ENCODE peak calls at places on chromosomes 16 and 17, in seven cellular contexts. One of them, this sample, is unnamed. For H3K9me3, the result is how much of the 10 kb centered on the place peaks cover.

GRCh38 chr16:21159281-21159951 is 942 bp downstream of the LDAF1 start:
- DNase-seq in GM12878: no peak
- DNase-seq in sigmoid colon: peak
- DNase-seq in SK-N-SH: peak
- DNase-seq in HCT116: no peak
- DNase-seq in stomach: peak
- DNase-seq in esophagus muscularis mucosa: no peak
- DNase-seq in this sample: peak

GRCh38 chr16:85759136-85759535 is 8.2 kb upstream of the C16orf74 start:
- DNase-seq in GM12878: no peak
- DNase-seq in sigmoid colon: no peak
- DNase-seq in SK-N-SH: no peak
- DNase-seq in HCT116: no peak
- DNase-seq in stomach: no peak
- DNase-seq in esophagus muscularis mucosa: no peak
- DNase-seq in this sample: no peak

GRCh38 chr17:57284984-57285646 is 28.8 kb downstream of the MSI2 start:
- DNase-seq in GM12878: peak
- DNase-seq in sigmoid colon: no peak
- DNase-seq in SK-N-SH: no peak
- DNase-seq in HCT116: no peak
- DNase-seq in stomach: no peak
- DNase-seq in esophagus muscularis mucosa: no peak
- DNase-seq in this sample: no peak

GRCh38 chr17:80539022-80539421 is 5.6 kb upstream of the RPTOR start:
- DNase-seq in GM12878: no peak
- DNase-seq in sigmoid colon: no peak
- DNase-seq in SK-N-SH: no peak
- DNase-seq in HCT116: no peak
- DNase-seq in stomach: no peak
- DNase-seq in esophagus muscularis mucosa: no peak
- DNase-seq in this sample: no peak

GRCh38 chr17:64358261-64358788 is 32.3 kb downstream of the PECAM1 start:
- DNase-seq in GM12878: no peak
- DNase-seq in sigmoid colon: peak
- DNase-seq in SK-N-SH: no peak
- DNase-seq in HCT116: no peak
- DNase-seq in stomach: no peak
- DNase-seq in esophagus muscularis mucosa: no peak
- DNase-seq in this sample: no peak

GRCh38 chr17:17818088-17818526 is 18.7 kb downstream of the SREBF1 start:
- DNase-seq in GM12878: no peak
- DNase-seq in sigmoid colon: no peak
- DNase-seq in SK-N-SH: peak
- DNase-seq in HCT116: no peak
- DNase-seq in stomach: no peak
- DNase-seq in esophagus muscularis mucosa: no peak
- DNase-seq in this sample: peak

GRCh38 chr16:50498756-50499155 is 49.4 kb upstream of the NKD1 start:
- DNase-seq in GM12878: no peak
- DNase-seq in sigmoid colon: no peak
- DNase-seq in SK-N-SH: no peak
- DNase-seq in HCT116: no peak
- DNase-seq in stomach: no peak
- DNase-seq in esophagus muscularis mucosa: no peak
- DNase-seq in this sample: no peak

GRCh38 chr16:89499767-89500166 is 8.4 kb upstream of the SPG7 start:
- DNase-seq in GM12878: no peak
- DNase-seq in sigmoid colon: no peak
- DNase-seq in SK-N-SH: no peak
- DNase-seq in HCT116: no peak
- DNase-seq in stomach: no peak
- DNase-seq in esophagus muscularis mucosa: no peak
- DNase-seq in this sample: no peak

GRCh38 chr16:3793161-3793576 is 75.8 kb upstream of the TRAP1 start:
- DNase-seq in GM12878: no peak
- DNase-seq in sigmoid colon: peak
- DNase-seq in SK-N-SH: no peak
- DNase-seq in HCT116: no peak
- DNase-seq in stomach: no peak
- DNase-seq in esophagus muscularis mucosa: no peak
- DNase-seq in this sample: peak

GRCh38 chr17:80395402-80396151 is 19.4 kb upstream of the ENDOV start:
- DNase-seq in GM12878: no peak
- DNase-seq in sigmoid colon: no peak
- DNase-seq in SK-N-SH: peak
- DNase-seq in HCT116: no peak
- DNase-seq in stomach: no peak
- DNase-seq in esophagus muscularis mucosa: no peak
- DNase-seq in this sample: no peak

GRCh38 chr16:85592700-85593502 is 20.2 kb upstream of the GSE1 start:
- DNase-seq in GM12878: no peak
- DNase-seq in sigmoid colon: no peak
- DNase-seq in SK-N-SH: no peak
- DNase-seq in HCT116: no peak
- DNase-seq in stomach: no peak
- DNase-seq in esophagus muscularis mucosa: no peak
- DNase-seq in this sample: no peak

GRCh38 chr17:27206447-27206846 is 87.5 kb upstream of the WSB1 start:
- DNase-seq in GM12878: no peak
- DNase-seq in sigmoid colon: no peak
- DNase-seq in SK-N-SH: no peak
- DNase-seq in HCT116: peak
- DNase-seq in stomach: no peak
- DNase-seq in esophagus muscularis mucosa: no peak
- DNase-seq in this sample: no peak

GRCh38 chr17:47275245-47275984 is 21.8 kb downstream of the ITGB3 start:
- DNase-seq in GM12878: no peak
- DNase-seq in sigmoid colon: peak
- DNase-seq in SK-N-SH: peak
- DNase-seq in HCT116: no peak
- DNase-seq in stomach: peak
- DNase-seq in esophagus muscularis mucosa: peak
- DNase-seq in this sample: peak

GRCh38 chr16:68444058-68444657 is 4.2 kb downstream of the SMPD3 start:
- DNase-seq in GM12878: no peak
- DNase-seq in sigmoid colon: no peak
- DNase-seq in SK-N-SH: no peak
- DNase-seq in HCT116: no peak
- DNase-seq in stomach: peak
- DNase-seq in esophagus muscularis mucosa: no peak
- DNase-seq in this sample: no peak

GRCh38 chr17:55740515-55741352 is 10.1 kb upstream of the PCTP start:
- DNase-seq in GM12878: no peak
- DNase-seq in sigmoid colon: no peak
- DNase-seq in SK-N-SH: no peak
- DNase-seq in HCT116: no peak
- DNase-seq in stomach: no peak
- DNase-seq in esophagus muscularis mucosa: no peak
- DNase-seq in this sample: no peak

GRCh38 chr16:15502041-15502725 is 67.8 kb downstream of the BMERB1 start:
- DNase-seq in GM12878: no peak
- DNase-seq in sigmoid colon: no peak
- DNase-seq in SK-N-SH: no peak
- DNase-seq in HCT116: peak
- DNase-seq in stomach: no peak
- DNase-seq in esophagus muscularis mucosa: no peak
- DNase-seq in this sample: no peak

GRCh38 chr17:28467456-28468025 is 5.9 kb upstream of the SLC13A2 start:
- DNase-seq in GM12878: no peak
- DNase-seq in sigmoid colon: peak
- DNase-seq in SK-N-SH: no peak
- DNase-seq in HCT116: no peak
- DNase-seq in stomach: no peak
- DNase-seq in esophagus muscularis mucosa: no peak
- DNase-seq in this sample: no peak

GRCh38 chr16:29962344-29962994 is 590 bp downstream of the TMEM219 start:
- DNase-seq in GM12878: no peak
- DNase-seq in sigmoid colon: no peak
- DNase-seq in SK-N-SH: no peak
- DNase-seq in HCT116: no peak
- DNase-seq in stomach: peak
- DNase-seq in esophagus muscularis mucosa: no peak
- DNase-seq in this sample: peak

GRCh38 chr16:59463776-59464175 is 729.7 kb upstream of the GOT2 start:
- DNase-seq in GM12878: no peak
- DNase-seq in sigmoid colon: no peak
- DNase-seq in SK-N-SH: no peak
- DNase-seq in HCT116: no peak
- DNase-seq in stomach: no peak
- DNase-seq in esophagus muscularis mucosa: no peak
- DNase-seq in this sample: no peak

GRCh38 chr16:54335230-54335629 is 48.6 kb upstream of the IRX3 start:
- DNase-seq in GM12878: no peak
- DNase-seq in sigmoid colon: no peak
- DNase-seq in SK-N-SH: no peak
- DNase-seq in HCT116: no peak
- DNase-seq in stomach: no peak
- DNase-seq in esophagus muscularis mucosa: no peak
- DNase-seq in this sample: no peak

GRCh38 chr17:42005128-42005527 is 12.1 kb downstream of the DNAJC7 start:
- DNase-seq in GM12878: no peak
- DNase-seq in sigmoid colon: no peak
- DNase-seq in SK-N-SH: no peak
- DNase-seq in HCT116: no peak
- DNase-seq in stomach: no peak
- DNase-seq in esophagus muscularis mucosa: no peak
- DNase-seq in this sample: no peak

GRCh38 chr17:77909236-77909635 is 49.3 kb upstream of the TNRC6C start:
- DNase-seq in GM12878: no peak
- DNase-seq in sigmoid colon: peak
- DNase-seq in SK-N-SH: no peak
- DNase-seq in HCT116: no peak
- DNase-seq in stomach: no peak
- DNase-seq in esophagus muscularis mucosa: no peak
- DNase-seq in this sample: peak

GRCh38 chr17:47945529-47946508 is 4.4 kb downstream of the PNPO start:
- DNase-seq in GM12878: no peak
- DNase-seq in sigmoid colon: no peak
- DNase-seq in SK-N-SH: no peak
- DNase-seq in HCT116: no peak
- DNase-seq in stomach: peak
- DNase-seq in esophagus muscularis mucosa: no peak
- DNase-seq in this sample: no peak

GRCh38 chr17:29707212-29707571 is 84.5 kb upstream of the CORO6 start:
- DNase-seq in GM12878: no peak
- DNase-seq in sigmoid colon: no peak
- DNase-seq in SK-N-SH: no peak
- DNase-seq in HCT116: no peak
- DNase-seq in stomach: no peak
- DNase-seq in esophagus muscularis mucosa: no peak
- DNase-seq in this sample: no peak

GRCh38 chr17:16924701-16925440 is 47.0 kb downstream of the TNFRSF13B start:
- DNase-seq in GM12878: no peak
- DNase-seq in sigmoid colon: no peak
- DNase-seq in SK-N-SH: no peak
- DNase-seq in HCT116: no peak
- DNase-seq in stomach: no peak
- DNase-seq in esophagus muscularis mucosa: no peak
- DNase-seq in this sample: no peak

GRCh38 chr17:60153606-60154355 is 4.0 kb downstream of the CA4 start:
- DNase-seq in GM12878: no peak
- DNase-seq in sigmoid colon: no peak
- DNase-seq in SK-N-SH: peak
- DNase-seq in HCT116: no peak
- DNase-seq in stomach: no peak
- DNase-seq in esophagus muscularis mucosa: no peak
- DNase-seq in this sample: no peak

GRCh38 chr17:4968916-4969550 is 1.4 kb upstream of the SPAG7 start:
- DNase-seq in GM12878: no peak
- DNase-seq in sigmoid colon: peak
- DNase-seq in SK-N-SH: peak
- DNase-seq in HCT116: no peak
- DNase-seq in stomach: no peak
- DNase-seq in esophagus muscularis mucosa: no peak
- DNase-seq in this sample: no peak

GRCh38 chr17:82222816-82223215 is 6.0 kb upstream of the SLC16A3 start:
- DNase-seq in GM12878: no peak
- DNase-seq in sigmoid colon: no peak
- DNase-seq in SK-N-SH: peak
- DNase-seq in HCT116: no peak
- DNase-seq in stomach: no peak
- DNase-seq in esophagus muscularis mucosa: no peak
- DNase-seq in this sample: no peak
- H3K4me3 ChIP-seq in GM12878: no peak
- H3K4me3 ChIP-seq in sigmoid colon: no peak
- H3K4me3 ChIP-seq in SK-N-SH: no peak
- H3K4me3 ChIP-seq in HCT116: no peak
- H3K4me3 ChIP-seq in stomach: no peak
- H3K4me3 ChIP-seq in esophagus muscularis mucosa: no peak
- H3K4me3 ChIP-seq in this sample: no peak

GRCh38 chr16:86998196-86999001 is 318.8 kb downstream of the C16orf95 start:
- DNase-seq in GM12878: no peak
- DNase-seq in sigmoid colon: peak
- DNase-seq in SK-N-SH: no peak
- DNase-seq in HCT116: no peak
- DNase-seq in stomach: no peak
- DNase-seq in esophagus muscularis mucosa: no peak
- DNase-seq in this sample: no peak
- TF ChIP-seq POLR2AphosphoS5 in GM12878: no peak
- TF ChIP-seq POLR2AphosphoS5 in sigmoid colon: no peak
- TF ChIP-seq POLR2AphosphoS5 in SK-N-SH: no peak
- TF ChIP-seq POLR2AphosphoS5 in HCT116: no peak
- TF ChIP-seq POLR2AphosphoS5 in stomach: no peak
- TF ChIP-seq POLR2AphosphoS5 in esophagus muscularis mucosa: no peak
- TF ChIP-seq POLR2AphosphoS5 in this sample: no peak

GRCh38 chr16:62755938-62756337 is 719.7 kb upstream of the CDH8 start:
- DNase-seq in GM12878: no peak
- DNase-seq in sigmoid colon: no peak
- DNase-seq in SK-N-SH: no peak
- DNase-seq in HCT116: no peak
- DNase-seq in stomach: no peak
- DNase-seq in esophagus muscularis mucosa: no peak
- DNase-seq in this sample: no peak

GRCh38 chr16:62751218-62751617 is 715.0 kb upstream of the CDH8 start:
- DNase-seq in GM12878: no peak
- DNase-seq in sigmoid colon: no peak
- DNase-seq in SK-N-SH: no peak
- DNase-seq in HCT116: no peak
- DNase-seq in stomach: no peak
- DNase-seq in esophagus muscularis mucosa: no peak
- DNase-seq in this sample: no peak

DNA sequence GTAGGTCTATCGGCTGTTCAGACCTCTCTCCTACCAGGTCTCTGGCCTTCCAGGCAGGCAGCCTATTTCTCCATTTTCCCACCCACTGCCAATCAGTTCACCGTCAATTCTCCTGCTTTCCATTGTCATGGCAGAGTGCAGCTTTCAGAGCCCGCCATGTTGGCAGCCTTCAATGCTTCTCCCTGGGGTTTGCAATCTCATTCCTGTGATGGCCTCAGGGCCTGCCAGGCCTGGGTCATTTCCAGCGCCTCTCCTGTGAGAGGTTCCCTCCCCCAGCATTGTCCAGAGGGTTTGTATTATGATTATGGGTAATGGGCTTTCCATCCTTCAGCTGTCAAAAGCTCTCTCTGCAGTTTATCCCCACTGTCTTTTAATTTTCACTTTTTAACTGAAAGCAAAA is 716.6 kb upstream of the CDH8 start:
- DNase-seq in GM12878: no peak
- DNase-seq in sigmoid colon: no peak
- DNase-seq in SK-N-SH: no peak
- DNase-seq in HCT116: no peak
- DNase-seq in stomach: no peak
- DNase-seq in esophagus muscularis mucosa: no peak
- DNase-seq in this sample: no peak
- H3K9me3 ChIP-seq in GM12878: under half
- H3K9me3 ChIP-seq in sigmoid colon: under half
- H3K9me3 ChIP-seq in SK-N-SH: under half
- H3K9me3 ChIP-seq in HCT116: under half
- H3K9me3 ChIP-seq in stomach: under half
- H3K9me3 ChIP-seq in esophagus muscularis mucosa: under half
- H3K9me3 ChIP-seq in this sample: under half

GRCh38 chr17:62703269-62703775 is 75.9 kb downstream of the MRC2 start:
- DNase-seq in GM12878: no peak
- DNase-seq in sigmoid colon: peak
- DNase-seq in SK-N-SH: no peak
- DNase-seq in HCT116: no peak
- DNase-seq in stomach: peak
- DNase-seq in esophagus muscularis mucosa: no peak
- DNase-seq in this sample: no peak
- H3K4me3 ChIP-seq in GM12878: no peak
- H3K4me3 ChIP-seq in sigmoid colon: peak
- H3K4me3 ChIP-seq in SK-N-SH: peak
- H3K4me3 ChIP-seq in HCT116: peak
- H3K4me3 ChIP-seq in stomach: peak
- H3K4me3 ChIP-seq in esophagus muscularis mucosa: peak
- H3K4me3 ChIP-seq in this sample: peak

This sample was measured in prostate gland.